ENCODE peak calls at places on chromosomes 6 and 20, in six cellular contexts. I, H, B, O, X and V are unnamed samples.

GRCh38 chr6:39029156-39030011 is 19.2 kb upstream of the GLP1R start:
- DNase-seq in I (peak; percentile 26), H (no peak), B (no peak), O (peak; percentile 55), X (no peak), V (no peak)

GRCh38 chr6:22071655-22072054 is 225.2 kb downstream of the PRL start:
- DNase-seq in I (no peak), H (no peak), B (peak; percentile 73), O (peak; percentile 71), X (peak; percentile 22), V (no peak)

GRCh38 chr6:44237021-44237812 is 9.7 kb upstream of the HSP90AB1 start:
- DNase-seq in I (peak; percentile 98), H (peak; percentile 47), B (peak; percentile 88), O (peak; percentile 65), X (peak; percentile 96), V (peak; percentile 83)

GRCh38 chr6:11482616-11483015 is 54.9 kb upstream of the TMEM170B start:
- DNase-seq in I (no peak), H (no peak), B (no peak), O (no peak), X (no peak), V (no peak)

GRCh38 chr6:146041282-146041681 is 12.4 kb downstream of the GRM1 start:
- DNase-seq in I (peak; percentile 15), H (no peak), B (peak; percentile 49), O (peak; percentile 66), X (no peak), V (no peak)

GRCh38 chr6:144758602-144759001 is 473.5 kb downstream of the UTRN start:
- DNase-seq in I (peak; percentile 50), H (no peak), B (no peak), O (no peak), X (no peak), V (no peak)

GRCh38 chr6:87847135-87847829 is 145.2 kb upstream of the AKIRIN2 start:
- DNase-seq in I (no peak), H (no peak), B (no peak), O (no peak), X (no peak), V (no peak)

GRCh38 chr6:37928217-37928616 is 108.7 kb downstream of the ZFAND3 start:
- DNase-seq in I (no peak), H (no peak), B (no peak), O (no peak), X (no peak), V (no peak)

GRCh38 chr6:14200047-14200446 is 82.5 kb downstream of the CD83 start:
- DNase-seq in I (no peak), H (no peak), B (peak; percentile 51), O (no peak), X (no peak), V (no peak)

GRCh38 chr20:34163316-34163715 is 51.3 kb upstream of the EIF2S2 start:
- DNase-seq in I (no peak), H (no peak), B (no peak), O (no peak), X (no peak), V (no peak)

GRCh38 chr20:18009116-18009515 is 40.3 kb downstream of the MGME1 start:
- DNase-seq in I (no peak), H (no peak), B (no peak), O (no peak), X (no peak), V (no peak)

GRCh38 chr6:48135352-48136084 is 24.5 kb upstream of the PTCHD4 start:
- DNase-seq in I (peak; percentile 46), H (no peak), B (peak; percentile 92), O (no peak), X (no peak), V (no peak)

GRCh38 chr6:13368079-13368478 is 39.7 kb upstream of the TBC1D7 start:
- DNase-seq in I (no peak), H (no peak), B (no peak), O (no peak), X (no peak), V (no peak)

GRCh38 chr6:137884428-137884827 is 17.4 kb downstream of the TNFAIP3 start:
- DNase-seq in I (no peak), H (no peak), B (no peak), O (no peak), X (no peak), V (no peak)

GRCh38 chr6:111154981-111155380 is 67.7 kb downstream of the SLC16A10 start:
- DNase-seq in I (no peak), H (no peak), B (no peak), O (no peak), X (no peak), V (no peak)

GRCh38 chr6:149783551-149783950 is 34.0 kb downstream of the PCMT1 start:
- DNase-seq in I (no peak), H (no peak), B (no peak), O (no peak), X (no peak), V (no peak)

GRCh38 chr20:1734269-1734858 is 76.8 kb upstream of the SIRPG start:
- DNase-seq in I (no peak), H (no peak), B (peak; percentile 17), O (no peak), X (no peak), V (no peak)

GRCh38 chr20:31764641-31765305 is 25.7 kb downstream of the TPX2 start:
- DNase-seq in I (no peak), H (no peak), B (peak; percentile 90), O (no peak), X (no peak), V (no peak)

GRCh38 chr6:159440907-159441703 is 251.9 kb downstream of the SOD2 start:
- DNase-seq in I (no peak), H (no peak), B (no peak), O (no peak), X (no peak), V (no peak)

GRCh38 chr6:158060447-158061360 is 79.0 kb downstream of the SYNJ2 start:
- DNase-seq in I (peak; percentile 60), H (no peak), B (peak; percentile 97), O (no peak), X (peak; percentile 52), V (peak; percentile 59)

GRCh38 chr20:45157977-45158376 is 16.7 kb upstream of the PI3 start:
- DNase-seq in I (peak; percentile 87), H (no peak), B (peak; percentile 88), O (no peak), X (no peak), V (no peak)

GRCh38 chr20:23161968-23162696 is 76.0 kb upstream of the CD93 start:
- DNase-seq in I (peak; percentile 15), H (no peak), B (peak; percentile 60), O (peak; percentile 34), X (no peak), V (no peak)

GRCh38 chr6:121780325-121781313 is 345.2 kb downstream of the GJA1 start:
- DNase-seq in I (no peak), H (no peak), B (peak; percentile 96), O (no peak), X (peak; percentile 7), V (peak; percentile 74)

GRCh38 chr6:62714112-62714511 is 428.1 kb upstream of the KHDRBS2 start:
- DNase-seq in I (no peak), H (no peak), B (no peak), O (no peak), X (no peak), V (no peak)

GRCh38 chr20:45867811-45868176 is 10.4 kb downstream of the ZSWIM3 start:
- DNase-seq in I (peak; percentile 18), H (no peak), B (peak; percentile 72), O (no peak), X (peak; percentile 10), V (no peak)

GRCh38 chr6:90146024-90146423 is 150.6 kb downstream of the BACH2 start:
- DNase-seq in I (no peak), H (no peak), B (no peak), O (no peak), X (no peak), V (no peak)

GRCh38 chr20:45611054-45611453 is 18.5 kb upstream of the WFDC10A start:
- DNase-seq in I (no peak), H (no peak), B (peak; percentile 18), O (no peak), X (no peak), V (peak; percentile 13)

GRCh38 chr6:12009904-12010634 is 2.0 kb upstream of the HIVEP1 start:
- DNase-seq in I (no peak), H (no peak), B (peak; percentile 82), O (no peak), X (no peak), V (no peak)

GRCh38 chr6:107598091-107598490 is 108.2 kb downstream of the SOBP start:
- DNase-seq in I (no peak), H (no peak), B (no peak), O (no peak), X (no peak), V (no peak)

GRCh38 chr6:14964486-14964885 is 281.4 kb upstream of the JARID2 start:
- DNase-seq in I (no peak), H (no peak), B (no peak), O (no peak), X (no peak), V (no peak)